ENCODE peak calls at places on chromosome 10, in five cellular contexts. Q is kidney, G is hepatocyte, F is esophagus squamous epithelium, L is upper lobe of left lung. N is an unnamed sample.
A peak's percentile ranks its signal among the peaks of the same experiment; 100 is the strongest.

GRCh38 chr10:46277840-46278239 is 9.0 kb upstream of the ANTXRL start:
- DNase-seq in Q (no peak), G (no peak), F (no peak), L (no peak), N (no peak)

GRCh38 chr10:68088744-68089143 is 13.7 kb upstream of the HERC4 start:
- DNase-seq in Q (no peak), G (no peak), F (no peak), L (no peak), N (no peak)

GRCh38 chr10:1050145-1050544 is 1.2 kb upstream of the IDI1 start:
- DNase-seq in Q (no peak), G (peak; percentile 72), F (no peak), L (no peak), N (no peak)

GRCh38 chr10:101006593-101007098 is 7.0 kb downstream of the LZTS2 start:
- DNase-seq in Q (no peak), G (no peak), F (no peak), L (peak; percentile 77), N (no peak)

GRCh38 chr10:108465871-108466641 is 1301.5 kb upstream of the SORCS1 start:
- DNase-seq in Q (peak; percentile 83), G (peak; percentile 69), F (no peak), L (peak; percentile 90), N (no peak)

GRCh38 chr10:1643161-1643910 is 94.0 kb downstream of the ADARB2 start:
- DNase-seq in Q (no peak), G (peak; percentile 76), F (no peak), L (no peak), N (no peak)

GRCh38 chr10:119189811-119190282 is 11.2 kb upstream of the PRDX3 start:
- DNase-seq in Q (no peak), G (no peak), F (no peak), L (no peak), N (no peak)

GRCh38 chr10:5364916-5365434 is at the start of gene UCN3:
- DNase-seq in Q (no peak), G (no peak), F (no peak), L (peak; percentile 67), N (no peak)

GRCh38 chr10:99906470-99906869 is 103.3 kb downstream of the DNMBP start:
- DNase-seq in Q (peak; percentile 80), G (peak; percentile 44), F (no peak), L (no peak), N (no peak)

GRCh38 chr10:14723052-14723689 is 51.5 kb downstream of the FAM107B start:
- DNase-seq in Q (no peak), G (no peak), F (no peak), L (no peak), N (no peak)

GRCh38 chr10:124614003-124614659 is 130.0 kb downstream of the FAM53B start:
- DNase-seq in Q (no peak), G (no peak), F (no peak), L (no peak), N (no peak)

GRCh38 chr10:95478185-95478584 is 83.0 kb downstream of the SORBS1 start:
- DNase-seq in Q (no peak), G (no peak), F (no peak), L (no peak), N (no peak)

GRCh38 chr10:95478935-95479334 is 82.2 kb downstream of the SORBS1 start:
- DNase-seq in Q (no peak), G (no peak), F (no peak), L (no peak), N (no peak)

GRCh38 chr10:95482501-95483248 is 78.5 kb downstream of the SORBS1 start:
- DNase-seq in Q (no peak), G (no peak), F (no peak), L (no peak), N (no peak)

GRCh38 chr10:95480901-95481491 is 80.2 kb downstream of the SORBS1 start:
- DNase-seq in Q (no peak), G (peak; percentile 72), F (no peak), L (no peak), N (no peak)

GRCh38 chr10:95480102-95480900 is 80.9 kb downstream of the SORBS1 start:
- DNase-seq in Q (no peak), G (peak; percentile 70), F (no peak), L (no peak), N (no peak)
- H3K27ac ChIP-seq in Q (peak overlapping the region; percentile 89), G (peak overlapping the region; percentile 90), F (peak overlapping the region; percentile 92), L (peak overlapping the region; percentile 70), N (no peak overlapping the region)

DNA sequence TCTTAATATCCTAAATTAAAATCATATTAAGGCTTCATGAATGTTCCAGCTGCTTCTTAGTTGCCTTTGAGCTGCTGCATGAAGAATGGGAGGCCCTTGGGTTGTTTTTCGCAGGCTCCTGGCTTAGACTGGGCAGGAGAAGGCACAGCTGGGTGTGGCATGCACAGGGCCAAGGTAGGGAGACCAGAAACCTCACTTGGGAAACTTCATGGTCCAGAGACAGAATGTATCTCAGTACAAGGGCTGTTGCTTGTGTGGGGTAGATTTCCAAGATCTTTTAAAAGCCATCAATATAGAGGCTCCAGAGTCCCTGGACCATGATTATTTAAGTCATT is 49.9 kb downstream of the BUB3 start:
- DNase-seq in Q (no peak), G (no peak), F (no peak), L (no peak), N (no peak)
- H3K27ac ChIP-seq in Q (no peak overlapping the region), G (peak overlapping the region; percentile 33), F (no peak overlapping the region), L (no peak overlapping the region), N (no peak overlapping the region)

GRCh38 chr10:132640326-132641125 is 102.9 kb downstream of the INPP5A start:
- DNase-seq in Q (no peak), G (no peak), F (no peak), L (no peak), N (no peak)

GRCh38 chr10:132637477-132638129 is 100.0 kb downstream of the INPP5A start:
- DNase-seq in Q (no peak), G (peak; percentile 66), F (no peak), L (no peak), N (peak; percentile 55)

GRCh38 chr10:132638130-132638515 is 100.5 kb downstream of the INPP5A start:
- DNase-seq in Q (no peak), G (no peak), F (no peak), L (no peak), N (no peak)

GRCh38 chr10:132641401-132641800 is 103.8 kb downstream of the INPP5A start:
- DNase-seq in Q (no peak), G (no peak), F (no peak), L (no peak), N (no peak)

DNA sequence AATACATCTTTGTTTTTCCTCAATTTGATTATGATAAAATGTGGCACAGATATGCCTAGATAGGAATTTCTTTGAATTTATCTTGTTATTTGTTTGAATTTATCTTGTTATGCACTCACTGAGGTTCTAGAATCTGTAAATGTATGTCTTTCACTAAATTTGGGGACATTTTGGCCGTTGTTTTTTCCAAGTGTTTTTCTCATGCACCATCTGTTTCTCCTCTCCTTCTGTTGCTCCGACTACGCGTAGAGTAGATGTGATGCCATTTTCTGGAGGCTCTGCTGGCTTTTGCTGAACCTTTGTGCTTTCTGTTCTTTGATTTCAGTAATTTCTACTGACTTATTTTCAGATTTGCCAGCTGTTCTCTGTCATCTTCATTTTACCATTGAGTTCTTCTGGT is 101.9 kb downstream of the INPP5A start:
- DNase-seq in Q (no peak), G (no peak), F (no peak), L (no peak), N (no peak)
- H3K27ac ChIP-seq in Q (no peak overlapping the region), G (no peak overlapping the region), F (no peak overlapping the region), L (no peak overlapping the region), N (no peak overlapping the region)

GRCh38 chr10:43427166-43427825 is 9.6 kb upstream of the ZNF487 start:
- DNase-seq in Q (no peak), G (no peak), F (no peak), L (no peak), N (no peak)
- H3K27ac ChIP-seq in Q (no peak overlapping the region), G (no peak overlapping the region), F (no peak overlapping the region), L (no peak overlapping the region), N (no peak overlapping the region)

N was measured in CD4-positive, CD25-positive, alpha-beta regulatory T cell.